ENCODE peak calls at places on chromosomes 3 and 15, in eight cellular contexts. I is LoVo; J is kidney; L is activated CD4-positive, CD25-positive, alpha-beta regulatory T cell treated with anti-CD3 and anti-CD28 coated beads, Interleukin-2, amount 50 U/mL, for 72 hours; C is sigmoid colon; U is mesothelial cell of epicardium; M is NCI-H1417; G is stimulated activated CD8-positive, alpha-beta memory T cell treated with anti-CD3 and anti-CD28 coated beads, Interleukin-2, amount 100 ng/mL, for 1 hour. D is an unnamed sample.

GRCh38 chr15:79440355-79440908 is 8.3 kb downstream of the MINAR1 start:
- DNase-seq in I (no peak), J (no peak), L (no peak), C (no peak), U (no peak), M (no peak), G (no peak), D (no peak)

GRCh38 chr3:31196881-31197364 is 302.5 kb upstream of the GADL1 start:
- DNase-seq in I (no peak), J (no peak), L (no peak), C (no peak), U (no peak), M (no peak), G (no peak), D (no peak)

GRCh38 chr3:21435871-21436270 is 315.1 kb downstream of the ZNF385D start:
- DNase-seq in I (no peak), J (no peak), L (no peak), C (no peak), U (no peak), M (no peak), G (no peak), D (peak; percentile 91)

GRCh38 chr3:49750056-49750455 is 26.3 kb upstream of the GMPPB start:
- DNase-seq in I (no peak), J (no peak), L (no peak), C (no peak), U (no peak), M (no peak), G (no peak), D (no peak)

GRCh38 chr3:106276755-106277612 is 408.2 kb upstream of the CBLB start:
- DNase-seq in I (no peak), J (no peak), L (no peak), C (no peak), U (no peak), M (no peak), G (no peak), D (no peak)

GRCh38 chr3:127970966-127971592 is 56.0 kb downstream of the KBTBD12 start:
- DNase-seq in I (peak; percentile 73), J (no peak), L (no peak), C (no peak), U (no peak), M (peak; percentile 45), G (no peak), D (no peak)

GRCh38 chr3:50450135-50450911 is 53.1 kb downstream of the CACNA2D2 start:
- DNase-seq in I (no peak), J (peak; percentile 91), L (peak; percentile 69), C (peak; percentile 88), U (no peak), M (peak; percentile 17), G (peak; percentile 40), D (no peak)

GRCh38 chr15:40872791-40873526 is 1.1 kb downstream of the RHOV start:
- DNase-seq in I (no peak), J (peak; percentile 60), L (no peak), C (no peak), U (no peak), M (no peak), G (no peak), D (no peak)

GRCh38 chr3:134212898-134213665 is 37.6 kb downstream of the RYK start:
- DNase-seq in I (peak; percentile 74), J (peak; percentile 86), L (peak; percentile 87), C (peak; percentile 85), U (peak; percentile 93), M (peak; percentile 81), G (peak; percentile 78), D (peak; percentile 56)

GRCh38 chr3:125374501-125374995 is 577 bp downstream of the ZNF148 start:
- DNase-seq in I (peak; percentile 18), J (peak; percentile 80), L (peak; percentile 56), C (no peak), U (peak; percentile 64), M (no peak), G (no peak), D (no peak)

GRCh38 chr3:128736598-128736997 is 10.6 kb downstream of the RAB7A start:
- DNase-seq in I (no peak), J (no peak), L (no peak), C (peak; percentile 7), U (no peak), M (no peak), G (no peak), D (no peak)

GRCh38 chr3:130960139-130960779 is 66.4 kb downstream of the ASTE1 start:
- DNase-seq in I (no peak), J (no peak), L (no peak), C (no peak), U (no peak), M (no peak), G (no peak), D (no peak)

GRCh38 chr3:161221881-161222600 is 930 bp downstream of the NMD3 start:
- DNase-seq in I (no peak), J (peak; percentile 68), L (no peak), C (no peak), U (no peak), M (no peak), G (no peak), D (no peak)

GRCh38 chr15:45645026-45645980 is 10.5 kb downstream of the SQOR start:
- DNase-seq in I (peak; percentile 54), J (no peak), L (no peak), C (no peak), U (no peak), M (no peak), G (no peak), D (no peak)

GRCh38 chr3:134594236-134594825 is 56.5 kb downstream of the KY start:
- DNase-seq in I (no peak), J (no peak), L (no peak), C (no peak), U (no peak), M (peak; percentile 10), G (no peak), D (no peak)

GRCh38 chr15:48541659-48542334 is 103.7 kb downstream of the FBN1 start:
- DNase-seq in I (no peak), J (no peak), L (no peak), C (no peak), U (no peak), M (no peak), G (no peak), D (peak; percentile 64)

GRCh38 chr3:197961582-197961945 is 1.5 kb downstream of the LMLN start:
- DNase-seq in I (no peak), J (no peak), L (no peak), C (no peak), U (no peak), M (no peak), G (no peak), D (no peak)

GRCh38 chr3:151379083-151379734 is 5.3 kb downstream of the P2RY12 start:
- DNase-seq in I (no peak), J (no peak), L (no peak), C (no peak), U (peak; percentile 62), M (no peak), G (no peak), D (no peak)

GRCh38 chr15:81182031-81182745 is 14.5 kb upstream of the IL16 start:
- DNase-seq in I (no peak), J (no peak), L (no peak), C (no peak), U (no peak), M (no peak), G (no peak), D (no peak)

GRCh38 chr3:25783661-25784512 is 644 bp upstream of the NGLY1 start:
- DNase-seq in I (peak; percentile 14), J (peak; percentile 88), L (no peak), C (peak; percentile 76), U (peak; percentile 78), M (peak; percentile 0), G (no peak), D (no peak)

GRCh38 chr15:40470423-40471104 is at the start of gene CHST14:
- DNase-seq in I (peak; percentile 36), J (peak; percentile 85), L (peak; percentile 62), C (peak; percentile 75), U (peak; percentile 47), M (peak; percentile 18), G (no peak), D (no peak)